ENCODE peak calls at places on chromosomes 6 and 20, in six cellular contexts. M, W, N, Y, U and P are unnamed samples.

GRCh38 chr6:149246691-149247384 is 70.7 kb upstream of the TAB2 start:
- DNase-seq in M (no peak), Y (no peak), N (no peak), U (no peak), W (no peak), P (no peak)

GRCh38 chr6:163494279-163494727 is 79.8 kb downstream of the QKI start:
- DNase-seq in Y (no peak), W (no peak), M (no peak), U (peak), N (no peak), P (no peak)

GRCh38 chr6:157646012-157646411 is 177.0 kb upstream of the SNX9 start:
- DNase-seq in U (no peak), W (no peak), M (no peak), N (no peak), Y (no peak), P (no peak)

GRCh38 chr6:109867970-109868358 is 110.1 kb upstream of the GPR6 start:
- DNase-seq in M (no peak), N (no peak), Y (no peak), U (peak), W (no peak), P (no peak)

GRCh38 chr6:31665501-31666336 is at the start of gene CSNK2B:
- DNase-seq in Y (peak), M (peak), N (peak), U (peak), W (peak), P (peak)

GRCh38 chr6:127111526-127111925 is 6.9 kb upstream of the RSPO3 start:
- DNase-seq in Y (no peak), N (no peak), U (no peak), W (no peak), M (no peak), P (no peak)

GRCh38 chr6:134081506-134081905 is 29.1 kb upstream of the SLC2A12 start:
- DNase-seq in Y (no peak), W (no peak), U (no peak), M (no peak), N (no peak), P (no peak)

GRCh38 chr20:11431613-11432012 is 486.1 kb upstream of the BTBD3 start:
- DNase-seq in Y (no peak), U (no peak), W (no peak), M (no peak), N (no peak), P (no peak)

GRCh38 chr6:74609857-74610256 is 596.0 kb downstream of the COL12A1 start:
- DNase-seq in N (no peak), M (no peak), U (no peak), W (no peak), Y (no peak), P (no peak)

GRCh38 chr6:157644043-157644810 is 178.8 kb upstream of the SNX9 start:
- DNase-seq in W (no peak), M (no peak), Y (no peak), N (no peak), U (peak), P (no peak)

GRCh38 chr20:63316502-63316921 is 23.5 kb downstream of the COL20A1 start:
- DNase-seq in W (no peak), Y (no peak), N (no peak), U (no peak), M (no peak), P (no peak)

GRCh38 chr6:30515967-30516753 is 26.9 kb downstream of the HLA-E start:
- DNase-seq in W (peak), Y (peak), M (peak), N (peak), U (peak), P (peak)

GRCh38 chr6:127128066-127128465 is 9.6 kb downstream of the RSPO3 start:
- DNase-seq in M (no peak), U (no peak), Y (no peak), N (no peak), W (no peak), P (no peak)

GRCh38 chr20:60583741-60584140 is 625.5 kb downstream of the CDH26 start:
- DNase-seq in M (no peak), N (no peak), U (no peak), Y (no peak), W (no peak), P (no peak)

GRCh38 chr6:144279484-144280150 is 5.5 kb upstream of the UTRN start:
- DNase-seq in U (no peak), N (no peak), Y (peak), M (no peak), W (no peak), P (no peak)

GRCh38 chr6:108689279-108690161 is 128.8 kb downstream of the FOXO3 start:
- DNase-seq in Y (no peak), N (no peak), U (peak), M (no peak), W (no peak), P (peak)

GRCh38 chr20:53804920-53805894 is 211.6 kb upstream of the ZNF217 start:
- DNase-seq in Y (no peak), U (no peak), M (no peak), N (no peak), W (no peak), P (no peak)

GRCh38 chr20:63286781-63287696 is 5.9 kb upstream of the COL20A1 start:
- DNase-seq in N (no peak), W (no peak), M (no peak), Y (no peak), U (no peak), P (no peak)

GRCh38 chr20:9409981-9410380 is 104.4 kb upstream of the LAMP5 start:
- DNase-seq in W (no peak), U (peak), Y (peak), N (no peak), M (no peak), P (peak)

GRCh38 chr20:35434085-35435005 is 3.7 kb downstream of the GDF5 start:
- DNase-seq in N (no peak), Y (no peak), M (no peak), W (no peak), U (no peak), P (no peak)

GRCh38 chr6:133290926-133291325 is 49.8 kb downstream of the EYA4 start:
- DNase-seq in Y (no peak), W (no peak), N (no peak), U (no peak), M (no peak), P (no peak)

GRCh38 chr6:124993327-124993726 is 31.1 kb downstream of the RNF217 start:
- DNase-seq in M (no peak), Y (no peak), U (no peak), N (no peak), W (no peak), P (no peak)

GRCh38 chr20:59972037-59972801 is 14.0 kb downstream of the CDH26 start:
- DNase-seq in N (no peak), U (no peak), M (no peak), W (no peak), Y (no peak), P (no peak)

GRCh38 chr6:4395386-4395785 is 260.0 kb upstream of the ECI2 start:
- DNase-seq in M (no peak), Y (no peak), W (no peak), N (no peak), U (no peak), P (no peak)

GRCh38 chr6:117449549-117450439 is 24.1 kb upstream of the ROS1 start:
- DNase-seq in Y (peak), W (peak), N (peak), U (peak), M (peak), P (peak)

GRCh38 chr6:46704562-46704961 is 16.9 kb downstream of the TDRD6 start:
- DNase-seq in Y (peak), U (no peak), W (no peak), M (no peak), N (no peak), P (no peak)

GRCh38 chr6:9921366-9921765 is 493.5 kb downstream of the TFAP2A start:
- DNase-seq in N (no peak), W (no peak), U (no peak), M (no peak), Y (no peak), P (no peak)

GRCh38 chr6:168037856-168038255 is 40.4 kb downstream of the KIF25 start:
- DNase-seq in M (no peak), N (no peak), Y (no peak), W (no peak), U (no peak), P (no peak)

GRCh38 chr20:728022-728944 is 40.0 kb downstream of the SLC52A3 start:
- DNase-seq in U (peak), N (peak), Y (peak), W (peak), M (peak), P (peak)

GRCh38 chr6:32176476-32177181 is 745 bp upstream of the AGPAT1 start:
- DNase-seq in Y (no peak), N (no peak), U (peak), M (peak), W (no peak), P (peak)

GRCh38 chr6:73704260-73704659 is 8.3 kb downstream of the CD109 start:
- DNase-seq in W (no peak), N (no peak), M (no peak), Y (peak), U (peak), P (peak)

GRCh38 chr6:143581835-143582480 is 70.4 kb upstream of the FUCA2 start:
- DNase-seq in N (no peak), U (peak), W (no peak), Y (no peak), M (no peak), P (peak)

GRCh38 chr6:37459981-37460800 is 27.2 kb downstream of the CMTR1 start:
- DNase-seq in Y (peak), W (no peak), M (no peak), U (no peak), N (peak), P (no peak)

GRCh38 chr6:133047706-133048105 is 193.5 kb upstream of the EYA4 start:
- DNase-seq in N (no peak), M (no peak), U (no peak), Y (no peak), W (no peak), P (no peak)

GRCh38 chr6:148629910-148630470 is 116.8 kb upstream of the UST start:
- DNase-seq in N (no peak), U (no peak), Y (no peak), W (no peak), M (no peak), P (no peak)

GRCh38 chr6:148179786-148180185 is 162.9 kb upstream of the SASH1 start:
- DNase-seq in U (peak), W (no peak), N (no peak), Y (peak), M (peak), P (peak)

GRCh38 chr6:137698636-137699035 is 168.4 kb upstream of the TNFAIP3 start:
- DNase-seq in M (no peak), N (no peak), Y (no peak), W (no peak), U (peak), P (peak)

GRCh38 chr6:111563581-111563980 is 42.1 kb downstream of the TRAF3IP2 start:
- DNase-seq in Y (no peak), N (no peak), M (no peak), U (no peak), W (no peak), P (no peak)

GRCh38 chr6:139250296-139251274 is 41.2 kb downstream of the TXLNB start:
- DNase-seq in N (peak), U (peak), Y (peak), W (peak), M (peak), P (peak)

GRCh38 chr6:41736800-41737555 is 1.6 kb upstream of the TFEB start:
- DNase-seq in N (no peak), Y (no peak), M (no peak), W (no peak), U (no peak), P (no peak)
- H3K4ac ChIP-seq in N (no peak), Y (no peak), M (no peak), W (no peak), U (no peak), P (no peak)

DNA sequence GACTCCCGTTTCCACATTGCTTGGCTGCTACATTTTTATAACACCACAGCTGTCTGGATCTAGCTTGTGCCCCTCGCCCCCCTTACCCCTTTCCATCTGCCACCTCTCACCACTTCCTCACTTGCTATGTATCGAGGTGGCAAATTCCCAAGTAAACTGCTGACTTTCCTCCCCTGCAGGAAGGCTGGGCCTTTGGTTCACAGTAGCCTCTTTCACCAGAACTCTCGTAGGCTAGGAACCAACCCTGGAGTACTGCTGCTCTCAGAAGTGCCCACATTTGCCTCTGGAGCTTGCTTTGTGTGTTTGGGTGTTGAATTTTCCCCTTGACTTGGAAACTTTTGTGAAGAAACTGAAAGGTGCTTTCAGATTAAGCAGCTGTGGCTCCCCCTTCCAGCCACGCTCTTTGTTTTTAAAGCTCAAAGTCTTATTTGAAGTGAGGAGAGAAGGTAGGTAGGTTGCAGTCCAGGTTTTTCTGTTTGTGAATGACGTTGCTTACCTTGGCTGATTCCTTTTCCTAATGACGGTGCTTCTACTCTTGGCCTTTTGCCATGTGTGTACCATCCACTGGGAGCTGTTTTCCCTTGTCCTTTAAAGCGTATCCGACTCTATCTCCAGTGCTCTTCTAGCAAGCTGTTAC is 90.4 kb downstream of the CARMIL1 start:
- DNase-seq in U (no peak), N (no peak), W (peak), M (no peak), Y (peak), P (no peak)
- H3K4ac ChIP-seq in U (no peak), N (no peak), W (no peak), M (no peak), Y (no peak), P (no peak)

DNA sequence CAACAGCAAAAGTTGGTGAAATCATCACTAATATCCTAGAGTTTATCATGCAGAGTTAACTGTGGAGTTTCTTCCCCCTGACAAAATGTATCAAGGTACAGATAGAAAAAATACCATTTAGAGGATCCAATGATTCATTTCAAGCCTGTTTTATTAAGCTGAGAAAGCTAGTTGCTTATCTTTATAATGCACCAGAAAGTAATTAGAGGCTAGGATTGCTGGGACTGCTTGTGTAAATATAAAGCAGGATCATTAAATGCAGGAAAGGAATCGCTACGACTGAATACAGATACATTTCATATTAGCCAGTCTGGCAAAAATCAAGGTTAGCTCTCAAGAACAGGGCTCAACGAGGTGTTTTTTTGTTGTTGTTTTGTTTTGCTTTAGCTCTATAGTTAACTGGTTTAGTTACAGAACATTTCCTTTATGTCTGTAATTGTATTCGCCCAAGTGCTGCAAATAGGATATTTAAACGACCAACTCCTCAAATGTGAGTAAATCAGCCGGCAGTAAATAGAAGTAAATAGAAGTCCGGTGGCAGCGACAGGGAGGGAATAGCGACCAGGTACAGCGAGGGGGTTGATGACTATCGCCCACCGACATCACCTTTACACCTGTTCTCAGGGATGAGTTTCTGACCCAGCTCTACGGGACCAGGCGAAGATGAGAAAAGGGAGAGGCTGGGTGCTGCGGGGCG is 742 bp downstream of the UBE2J1 start:
- DNase-seq in W (peak), N (no peak), M (no peak), U (peak), Y (no peak), P (no peak)
- H3K4ac ChIP-seq in W (no peak), N (peak), M (no peak), U (peak), Y (peak), P (peak)

DNA sequence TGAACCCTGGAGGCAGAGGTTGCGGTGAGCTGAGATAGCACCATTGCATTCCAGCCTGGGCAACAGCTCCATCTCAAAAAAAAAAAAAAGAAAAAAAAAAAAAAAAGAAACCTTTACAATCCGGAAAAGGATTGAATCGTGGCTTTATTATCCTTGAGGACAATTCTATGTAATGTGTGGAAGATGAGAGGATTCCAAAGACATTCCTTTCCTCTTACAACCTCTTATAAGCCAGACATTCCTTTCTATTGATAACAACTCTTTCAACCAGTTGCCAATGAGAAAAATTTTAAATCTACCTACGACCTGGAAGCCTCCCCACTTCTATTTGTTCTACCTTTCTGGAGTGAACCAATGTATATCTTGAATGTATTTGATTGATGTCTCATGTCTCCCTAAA is 91.2 kb upstream of the EEF1E1 start:
- DNase-seq in Y (peak), U (no peak), M (no peak), W (no peak), N (no peak), P (peak)
- H3K4ac ChIP-seq in Y (no peak), U (no peak), M (no peak), W (no peak), N (no peak), P (no peak)

GRCh38 chr20:51425347-51426106 is 117.0 kb downstream of the NFATC2 start:
- DNase-seq in Y (no peak), W (no peak), N (no peak), U (no peak), M (no peak), P (no peak)
- H3K4ac ChIP-seq in Y (no peak), W (no peak), N (no peak), U (no peak), M (no peak), P (no peak)